ENCODE peak calls at places on chromosomes 4 and X, in eight cellular contexts. M, W, K, S, Z, Q, G and X are unnamed samples.

GRCh38 chr4:145852256-145852839 is 86.3 kb downstream of the ZNF827 start:
- DNase-seq in M (no peak), W (no peak), K (peak; percentile 79), S (no peak), Z (no peak), Q (no peak), G (no peak), X (no peak)

GRCh38 chr4:172127168-172127567 is 314.0 kb downstream of the GALNTL6 start:
- DNase-seq in M (no peak), W (no peak), K (no peak), S (no peak), Z (no peak), Q (no peak), G (no peak), X (no peak)

GRCh38 chrX:14356401-14356800 is 172.9 kb upstream of the GLRA2 start:
- DNase-seq in M (no peak), W (no peak), K (no peak), S (no peak), Z (no peak), Q (no peak), G (no peak), X (no peak)

GRCh38 chr4:7978489-7978888 is 38.8 kb upstream of the AFAP1 start:
- DNase-seq in M (no peak), W (no peak), K (peak; percentile 15), S (no peak), Z (no peak), Q (no peak), G (no peak), X (no peak)

GRCh38 chr4:102036619-102037376 is 246.3 kb downstream of the BANK1 start:
- DNase-seq in M (no peak), W (no peak), K (peak; percentile 5), S (no peak), Z (no peak), Q (no peak), G (no peak), X (no peak)

GRCh38 chrX:11438767-11439166 is 145.6 kb downstream of the AMELX start:
- DNase-seq in M (no peak), W (no peak), K (peak; percentile 67), S (no peak), Z (no peak), Q (no peak), G (no peak), X (no peak)

GRCh38 chr4:8850074-8850829 is 21.4 kb downstream of the HMX1 start:
- DNase-seq in M (no peak), W (no peak), K (no peak), S (no peak), Z (no peak), Q (no peak), G (no peak), X (no peak)

GRCh38 chrX:40058719-40059118 is 39.0 kb downstream of the BCOR start:
- DNase-seq in M (no peak), W (no peak), K (no peak), S (no peak), Z (no peak), Q (no peak), G (no peak), X (no peak)

GRCh38 chr4:114839986-114840385 is 241.4 kb downstream of the UGT8 start:
- DNase-seq in M (no peak), W (no peak), K (no peak), S (no peak), Z (no peak), Q (no peak), G (no peak), X (no peak)

GRCh38 chr4:139015948-139016451 is 419 bp downstream of the NOCT start:
- DNase-seq in M (no peak), W (no peak), K (peak; percentile 36), S (no peak), Z (peak; percentile 10), Q (peak; percentile 39), G (no peak), X (no peak)

GRCh38 chr4:116099596-116099995 is 985.8 kb downstream of the TRAM1L1 start:
- DNase-seq in M (no peak), W (no peak), K (no peak), S (no peak), Z (no peak), Q (no peak), G (no peak), X (no peak)

GRCh38 chr4:39045791-39046221 is 13.6 kb upstream of the TMEM156 start:
- DNase-seq in M (peak; percentile 43), W (no peak), K (peak; percentile 47), S (no peak), Z (no peak), Q (no peak), G (no peak), X (no peak)

GRCh38 chr4:20944451-20944850 is 244.2 kb downstream of the PACRGL start:
- DNase-seq in M (no peak), W (no peak), K (no peak), S (no peak), Z (no peak), Q (no peak), G (no peak), X (no peak)

GRCh38 chrX:106726485-106727437 is at the start of gene RNF128:
- DNase-seq in M (peak; percentile 13), W (peak; percentile 38), K (peak; percentile 25), S (no peak), Z (no peak), Q (peak; percentile 75), G (no peak), X (peak; percentile 9)

GRCh38 chrX:38870386-38870895 is 69.2 kb downstream of the MID1IP1 start:
- DNase-seq in M (no peak), W (no peak), K (no peak), S (no peak), Z (no peak), Q (no peak), G (no peak), X (no peak)

GRCh38 chr4:15659768-15660394 is 4.7 kb upstream of the FBXL5 start:
- DNase-seq in M (no peak), W (no peak), K (peak; percentile 91), S (no peak), Z (no peak), Q (no peak), G (no peak), X (no peak)

GRCh38 chrX:119755981-119756533 is 2.3 kb upstream of the SOWAHD start:
- DNase-seq in M (peak; percentile 74), W (no peak), K (no peak), S (no peak), Z (no peak), Q (no peak), G (no peak), X (no peak)

GRCh38 chrX:109859673-109860072 is 126.6 kb upstream of the ACSL4 start:
- DNase-seq in M (no peak), W (no peak), K (no peak), S (no peak), Z (no peak), Q (no peak), G (no peak), X (no peak)

GRCh38 chr4:1524761-1525160 is 118.5 kb upstream of the NKX1-1 start:
- DNase-seq in M (no peak), W (no peak), K (no peak), S (no peak), Z (no peak), Q (no peak), G (no peak), X (no peak)

GRCh38 chr4:129362685-129363274 is 266.8 kb downstream of the C4orf33 start:
- DNase-seq in M (peak; percentile 43), W (peak; percentile 18), K (peak; percentile 86), S (no peak), Z (no peak), Q (peak; percentile 40), G (peak; percentile 23), X (peak; percentile 12)

GRCh38 chr4:149605601-149606378 is 209.9 kb downstream of the IQCM start:
- DNase-seq in M (no peak), W (no peak), K (no peak), S (no peak), Z (no peak), Q (no peak), G (no peak), X (no peak)

GRCh38 chr4:152118819-152119553 is 358.2 kb upstream of the GATB start:
- DNase-seq in M (no peak), W (no peak), K (no peak), S (no peak), Z (no peak), Q (no peak), G (no peak), X (no peak)

GRCh38 chr4:33467291-33467690 is 2747.1 kb downstream of the PCDH7 start:
- DNase-seq in M (no peak), W (no peak), K (no peak), S (no peak), Z (no peak), Q (no peak), G (no peak), X (no peak)

GRCh38 chr4:76570141-76570989 is 135.3 kb downstream of the SHROOM3 start:
- DNase-seq in M (no peak), W (no peak), K (no peak), S (no peak), Z (no peak), Q (peak; percentile 43), G (no peak), X (no peak)

GRCh38 chrX:116185163-116185562 is 14.6 kb downstream of the AGTR2 start:
- DNase-seq in M (no peak), W (no peak), K (no peak), S (no peak), Z (no peak), Q (no peak), G (no peak), X (no peak)

GRCh38 chr4:145098675-145099037 is 545 bp downstream of the ABCE1 start:
- DNase-seq in M (no peak), W (peak; percentile 18), K (peak; percentile 57), S (peak; percentile 4), Z (peak; percentile 8), Q (peak; percentile 10), G (no peak), X (peak; percentile 31)

GRCh38 chrX:3044671-3045070 is 3.4 kb downstream of the ARSF start:
- DNase-seq in M (no peak), W (no peak), K (no peak), S (no peak), Z (no peak), Q (no peak), G (no peak), X (no peak)

GRCh38 chrX:23623797-23624196 is 43.5 kb upstream of the PRDX4 start:
- DNase-seq in M (no peak), W (no peak), K (no peak), S (no peak), Z (no peak), Q (no peak), G (no peak), X (no peak)
- H3K9me3 ChIP-seq in M (no peaks in the 10 kb centered on the region), W (no peaks in the 10 kb centered on the region), K (no peaks in the 10 kb centered on the region), S (no peaks in the 10 kb centered on the region), Z (no peaks in the 10 kb centered on the region), Q (no peaks in the 10 kb centered on the region), G (no peaks in the 10 kb centered on the region), X (no peaks in the 10 kb centered on the region)

GRCh38 chr4:55238407-55238806 is 107.6 kb upstream of the SRD5A3 start:
- DNase-seq in M (no peak), W (no peak), K (no peak), S (no peak), Z (no peak), Q (no peak), G (no peak), X (no peak)
- H3K9me3 ChIP-seq in M (peaks cover 4% of the 10 kb centered on the region), W (peaks cover 11% of the 10 kb centered on the region), K (no peaks in the 10 kb centered on the region), S (peaks cover 8% of the 10 kb centered on the region), Z (no peaks in the 10 kb centered on the region), Q (no peaks in the 10 kb centered on the region), G (peaks cover 7% of the 10 kb centered on the region), X (no peaks in the 10 kb centered on the region)

GRCh38 chr4:11312389-11312788 is 116.3 kb downstream of the HS3ST1 start:
- DNase-seq in M (no peak), W (peak; percentile 14), K (peak; percentile 68), S (no peak), Z (no peak), Q (no peak), G (no peak), X (no peak)
- H3K9me3 ChIP-seq in M (no peaks in the 10 kb centered on the region), W (no peaks in the 10 kb centered on the region), K (no peaks in the 10 kb centered on the region), S (no peaks in the 10 kb centered on the region), Z (no peaks in the 10 kb centered on the region), Q (no peaks in the 10 kb centered on the region), G (no peaks in the 10 kb centered on the region), X (no peaks in the 10 kb centered on the region)

GRCh38 chr4:98602270-98602669 is 56.1 kb downstream of the TSPAN5 start:
- DNase-seq in M (no peak), W (no peak), K (no peak), S (no peak), Z (no peak), Q (no peak), G (no peak), X (no peak)
- H3K9me3 ChIP-seq in M (no peaks in the 10 kb centered on the region), W (peaks cover 6% of the 10 kb centered on the region), K (no peaks in the 10 kb centered on the region), S (no peaks in the 10 kb centered on the region), Z (peaks cover 4% of the 10 kb centered on the region), Q (no peaks in the 10 kb centered on the region), G (no peaks in the 10 kb centered on the region), X (no peaks in the 10 kb centered on the region)